ENCODE peak calls at places on chromosome 1, in eight cellular contexts. One of them, this sample, is unnamed.
A peak's percentile ranks its signal among the peaks of the same experiment; 100 is the strongest.

GRCh38 chr1:37267111-37267835 is 207.1 kb upstream of the ZC3H12A start:
- DNase-seq in EH: no peak
- DNase-seq in nucleus accumbens: no peak
- DNase-seq in CD14-positive monocyte: no peak
- DNase-seq in A549: no peak
- DNase-seq in CD8-positive, alpha-beta T cell: no peak
- DNase-seq in NCI-H748 treated with DMSO at 0.1 percent for 48 hours: no peak
- DNase-seq in fibroblast of pulmonary artery: no peak
- DNase-seq in this sample: no peak

GRCh38 chr1:2783435-2784397 is 17.8 kb downstream of the TTC34 start:
- DNase-seq in NCI-H748 treated with DMSO at 0.1 percent for 48 hours: no peak
- DNase-seq in nucleus accumbens: no peak
- DNase-seq in fibroblast of pulmonary artery: no peak
- DNase-seq in CD14-positive monocyte: no peak
- DNase-seq in CD8-positive, alpha-beta T cell: no peak
- DNase-seq in A549: no peak
- DNase-seq in EH: no peak
- DNase-seq in this sample: no peak

GRCh38 chr1:41745022-41745421 is 173.7 kb downstream of the HIVEP3 start:
- DNase-seq in CD14-positive monocyte: no peak
- DNase-seq in nucleus accumbens: no peak
- DNase-seq in NCI-H748 treated with DMSO at 0.1 percent for 48 hours: no peak
- DNase-seq in EH: no peak
- DNase-seq in fibroblast of pulmonary artery: no peak
- DNase-seq in CD8-positive, alpha-beta T cell: no peak
- DNase-seq in A549: no peak
- DNase-seq in this sample: no peak

GRCh38 chr1:184380468-184380867 is 6.4 kb upstream of the C1orf21 start:
- DNase-seq in A549: no peak
- DNase-seq in NCI-H748 treated with DMSO at 0.1 percent for 48 hours: no peak
- DNase-seq in CD14-positive monocyte: no peak
- DNase-seq in CD8-positive, alpha-beta T cell: no peak
- DNase-seq in EH: no peak
- DNase-seq in fibroblast of pulmonary artery: no peak
- DNase-seq in nucleus accumbens: no peak
- DNase-seq in this sample: no peak

GRCh38 chr1:154787171-154787570 is 82.9 kb downstream of the KCNN3 start:
- DNase-seq in nucleus accumbens: no peak
- DNase-seq in EH: no peak
- DNase-seq in CD8-positive, alpha-beta T cell: no peak
- DNase-seq in CD14-positive monocyte: no peak
- DNase-seq in NCI-H748 treated with DMSO at 0.1 percent for 48 hours: no peak
- DNase-seq in A549: no peak
- DNase-seq in fibroblast of pulmonary artery: no peak
- DNase-seq in this sample: no peak

GRCh38 chr1:105934806-105935205 is 1121.7 kb upstream of the PRMT6 start:
- DNase-seq in NCI-H748 treated with DMSO at 0.1 percent for 48 hours: no peak
- DNase-seq in CD8-positive, alpha-beta T cell: no peak
- DNase-seq in nucleus accumbens: no peak
- DNase-seq in CD14-positive monocyte: no peak
- DNase-seq in EH: no peak
- DNase-seq in fibroblast of pulmonary artery: no peak
- DNase-seq in A549: no peak
- DNase-seq in this sample: no peak

GRCh38 chr1:94528271-94528670 is 13.3 kb downstream of the F3 start:
- DNase-seq in fibroblast of pulmonary artery: no peak
- DNase-seq in CD14-positive monocyte: no peak
- DNase-seq in A549: no peak
- DNase-seq in NCI-H748 treated with DMSO at 0.1 percent for 48 hours: no peak
- DNase-seq in nucleus accumbens: no peak
- DNase-seq in EH: no peak
- DNase-seq in CD8-positive, alpha-beta T cell: no peak
- DNase-seq in this sample: no peak

GRCh38 chr1:199172286-199173124 is 533.7 kb downstream of the PTPRC start:
- DNase-seq in A549: no peak
- DNase-seq in CD14-positive monocyte: no peak
- DNase-seq in nucleus accumbens: no peak
- DNase-seq in EH: peak; percentile 3
- DNase-seq in CD8-positive, alpha-beta T cell: no peak
- DNase-seq in NCI-H748 treated with DMSO at 0.1 percent for 48 hours: no peak
- DNase-seq in fibroblast of pulmonary artery: no peak
- DNase-seq in this sample: no peak

GRCh38 chr1:227797144-227797543 is 18.3 kb upstream of the PRSS38 start:
- DNase-seq in EH: no peak
- DNase-seq in nucleus accumbens: no peak
- DNase-seq in fibroblast of pulmonary artery: no peak
- DNase-seq in NCI-H748 treated with DMSO at 0.1 percent for 48 hours: no peak
- DNase-seq in A549: no peak
- DNase-seq in CD8-positive, alpha-beta T cell: no peak
- DNase-seq in CD14-positive monocyte: peak; percentile 22
- DNase-seq in this sample: no peak

GRCh38 chr1:225347123-225347683 is 80.6 kb downstream of the LBR start:
- DNase-seq in nucleus accumbens: no peak
- DNase-seq in fibroblast of pulmonary artery: peak; percentile 36
- DNase-seq in EH: no peak
- DNase-seq in A549: no peak
- DNase-seq in CD8-positive, alpha-beta T cell: no peak
- DNase-seq in CD14-positive monocyte: no peak
- DNase-seq in NCI-H748 treated with DMSO at 0.1 percent for 48 hours: no peak
- DNase-seq in this sample: no peak

GRCh38 chr1:109791495-109792040 is 27.8 kb upstream of the EPS8L3 start:
- DNase-seq in NCI-H748 treated with DMSO at 0.1 percent for 48 hours: no peak
- DNase-seq in CD14-positive monocyte: no peak
- DNase-seq in EH: no peak
- DNase-seq in CD8-positive, alpha-beta T cell: no peak
- DNase-seq in fibroblast of pulmonary artery: no peak
- DNase-seq in A549: no peak
- DNase-seq in nucleus accumbens: no peak
- DNase-seq in this sample: no peak

GRCh38 chr1:200905411-200906052 is 10.8 kb downstream of the INAVA start:
- DNase-seq in EH: no peak
- DNase-seq in nucleus accumbens: no peak
- DNase-seq in CD8-positive, alpha-beta T cell: peak; percentile 20
- DNase-seq in A549: no peak
- DNase-seq in fibroblast of pulmonary artery: no peak
- DNase-seq in NCI-H748 treated with DMSO at 0.1 percent for 48 hours: no peak
- DNase-seq in CD14-positive monocyte: no peak
- DNase-seq in this sample: peak; percentile 88

GRCh38 chr1:95388041-95388440 is 154.0 kb downstream of the RWDD3 start:
- DNase-seq in EH: no peak
- DNase-seq in A549: no peak
- DNase-seq in NCI-H748 treated with DMSO at 0.1 percent for 48 hours: peak; percentile 70
- DNase-seq in nucleus accumbens: no peak
- DNase-seq in fibroblast of pulmonary artery: no peak
- DNase-seq in CD8-positive, alpha-beta T cell: no peak
- DNase-seq in CD14-positive monocyte: no peak
- DNase-seq in this sample: no peak

GRCh38 chr1:54381524-54381923 is 24.7 kb downstream of the SSBP3 start:
- DNase-seq in NCI-H748 treated with DMSO at 0.1 percent for 48 hours: no peak
- DNase-seq in CD8-positive, alpha-beta T cell: no peak
- DNase-seq in EH: no peak
- DNase-seq in A549: no peak
- DNase-seq in fibroblast of pulmonary artery: no peak
- DNase-seq in CD14-positive monocyte: no peak
- DNase-seq in nucleus accumbens: no peak
- DNase-seq in this sample: no peak

GRCh38 chr1:189275786-189276185 is 1201.9 kb downstream of the BRINP3 start:
- DNase-seq in fibroblast of pulmonary artery: peak; percentile 3
- DNase-seq in CD8-positive, alpha-beta T cell: no peak
- DNase-seq in EH: no peak
- DNase-seq in A549: no peak
- DNase-seq in CD14-positive monocyte: no peak
- DNase-seq in nucleus accumbens: no peak
- DNase-seq in NCI-H748 treated with DMSO at 0.1 percent for 48 hours: no peak
- DNase-seq in this sample: no peak

GRCh38 chr1:18949689-18950414 is 6.6 kb downstream of the IFFO2 start:
- DNase-seq in A549: no peak
- DNase-seq in nucleus accumbens: peak; percentile 51
- DNase-seq in fibroblast of pulmonary artery: peak; percentile 58
- DNase-seq in CD8-positive, alpha-beta T cell: no peak
- DNase-seq in NCI-H748 treated with DMSO at 0.1 percent for 48 hours: no peak
- DNase-seq in CD14-positive monocyte: no peak
- DNase-seq in EH: peak; percentile 87
- DNase-seq in this sample: peak; percentile 32

GRCh38 chr1:192974701-192975100 is 84.5 kb downstream of the UCHL5 start:
- DNase-seq in CD14-positive monocyte: no peak
- DNase-seq in EH: peak; percentile 53
- DNase-seq in A549: no peak
- DNase-seq in NCI-H748 treated with DMSO at 0.1 percent for 48 hours: no peak
- DNase-seq in nucleus accumbens: no peak
- DNase-seq in CD8-positive, alpha-beta T cell: no peak
- DNase-seq in fibroblast of pulmonary artery: peak; percentile 10
- DNase-seq in this sample: peak; percentile 74

GRCh38 chr1:183022202-183023145 is 746 bp upstream of the LAMC1 start:
- DNase-seq in fibroblast of pulmonary artery: peak; percentile 99
- DNase-seq in NCI-H748 treated with DMSO at 0.1 percent for 48 hours: no peak
- DNase-seq in CD8-positive, alpha-beta T cell: no peak
- DNase-seq in nucleus accumbens: peak; percentile 37
- DNase-seq in EH: peak; percentile 99
- DNase-seq in A549: peak; percentile 83
- DNase-seq in CD14-positive monocyte: peak; percentile 80
- DNase-seq in this sample: peak; percentile 99

GRCh38 chr1:162530318-162530984 is 31.1 kb upstream of the UAP1 start:
- DNase-seq in fibroblast of pulmonary artery: no peak
- DNase-seq in EH: peak; percentile 58
- DNase-seq in CD8-positive, alpha-beta T cell: no peak
- DNase-seq in A549: no peak
- DNase-seq in nucleus accumbens: no peak
- DNase-seq in CD14-positive monocyte: no peak
- DNase-seq in NCI-H748 treated with DMSO at 0.1 percent for 48 hours: no peak
- DNase-seq in this sample: no peak

GRCh38 chr1:38028105-38028591 is 15.6 kb downstream of the UTP11 start:
- DNase-seq in A549: no peak
- DNase-seq in CD14-positive monocyte: no peak
- DNase-seq in CD8-positive, alpha-beta T cell: no peak
- DNase-seq in fibroblast of pulmonary artery: no peak
- DNase-seq in nucleus accumbens: no peak
- DNase-seq in EH: peak; percentile 36
- DNase-seq in NCI-H748 treated with DMSO at 0.1 percent for 48 hours: no peak
- DNase-seq in this sample: peak; percentile 32

GRCh38 chr1:112435448-112435847 is 39.4 kb downstream of the CTTNBP2NL start:
- DNase-seq in fibroblast of pulmonary artery: no peak
- DNase-seq in EH: no peak
- DNase-seq in A549: no peak
- DNase-seq in CD8-positive, alpha-beta T cell: no peak
- DNase-seq in nucleus accumbens: no peak
- DNase-seq in CD14-positive monocyte: no peak
- DNase-seq in NCI-H748 treated with DMSO at 0.1 percent for 48 hours: no peak
- DNase-seq in this sample: no peak

GRCh38 chr1:52243221-52243987 is 101.5 kb downstream of the ZFYVE9 start:
- DNase-seq in A549: no peak
- DNase-seq in NCI-H748 treated with DMSO at 0.1 percent for 48 hours: no peak
- DNase-seq in CD14-positive monocyte: no peak
- DNase-seq in nucleus accumbens: no peak
- DNase-seq in EH: no peak
- DNase-seq in fibroblast of pulmonary artery: no peak
- DNase-seq in CD8-positive, alpha-beta T cell: no peak
- DNase-seq in this sample: no peak

GRCh38 chr1:177794316-177794991 is 175.4 kb downstream of the SEC16B start:
- DNase-seq in EH: no peak
- DNase-seq in CD14-positive monocyte: no peak
- DNase-seq in nucleus accumbens: no peak
- DNase-seq in CD8-positive, alpha-beta T cell: no peak
- DNase-seq in fibroblast of pulmonary artery: no peak
- DNase-seq in A549: no peak
- DNase-seq in NCI-H748 treated with DMSO at 0.1 percent for 48 hours: no peak
- DNase-seq in this sample: peak; percentile 75

GRCh38 chr1:116580446-116581322 is 9.9 kb upstream of the CD58 start:
- DNase-seq in NCI-H748 treated with DMSO at 0.1 percent for 48 hours: no peak
- DNase-seq in A549: no peak
- DNase-seq in CD14-positive monocyte: no peak
- DNase-seq in CD8-positive, alpha-beta T cell: no peak
- DNase-seq in nucleus accumbens: no peak
- DNase-seq in fibroblast of pulmonary artery: no peak
- DNase-seq in EH: peak; percentile 27
- DNase-seq in this sample: peak; percentile 43

GRCh38 chr1:208534604-208534907 is 290.4 kb upstream of the PLXNA2 start:
- DNase-seq in NCI-H748 treated with DMSO at 0.1 percent for 48 hours: no peak
- DNase-seq in nucleus accumbens: no peak
- DNase-seq in CD8-positive, alpha-beta T cell: no peak
- DNase-seq in fibroblast of pulmonary artery: no peak
- DNase-seq in EH: peak; percentile 55
- DNase-seq in A549: no peak
- DNase-seq in CD14-positive monocyte: no peak
- DNase-seq in this sample: no peak

GRCh38 chr1:211783897-211784296 is 46.7 kb downstream of the LPGAT1 start:
- DNase-seq in CD14-positive monocyte: no peak
- DNase-seq in EH: no peak
- DNase-seq in CD8-positive, alpha-beta T cell: no peak
- DNase-seq in fibroblast of pulmonary artery: no peak
- DNase-seq in NCI-H748 treated with DMSO at 0.1 percent for 48 hours: no peak
- DNase-seq in nucleus accumbens: no peak
- DNase-seq in A549: no peak
- DNase-seq in this sample: no peak

GRCh38 chr1:90045853-90046563 is 51.1 kb downstream of the ZNF326 start:
- DNase-seq in CD8-positive, alpha-beta T cell: no peak
- DNase-seq in nucleus accumbens: no peak
- DNase-seq in EH: peak; percentile 13
- DNase-seq in A549: peak; percentile 10
- DNase-seq in fibroblast of pulmonary artery: peak; percentile 36
- DNase-seq in NCI-H748 treated with DMSO at 0.1 percent for 48 hours: peak; percentile 2
- DNase-seq in CD14-positive monocyte: no peak
- DNase-seq in this sample: peak; percentile 29

GRCh38 chr1:100988121-100988520 is 37.5 kb downstream of the DPH5 start:
- DNase-seq in EH: no peak
- DNase-seq in fibroblast of pulmonary artery: no peak
- DNase-seq in CD8-positive, alpha-beta T cell: no peak
- DNase-seq in NCI-H748 treated with DMSO at 0.1 percent for 48 hours: no peak
- DNase-seq in CD14-positive monocyte: no peak
- DNase-seq in A549: no peak
- DNase-seq in nucleus accumbens: no peak
- DNase-seq in this sample: no peak

GRCh38 chr1:7749126-7749525 is 22.0 kb upstream of the VAMP3 start:
- DNase-seq in A549: no peak
- DNase-seq in NCI-H748 treated with DMSO at 0.1 percent for 48 hours: no peak
- DNase-seq in CD8-positive, alpha-beta T cell: no peak
- DNase-seq in EH: no peak
- DNase-seq in CD14-positive monocyte: no peak
- DNase-seq in fibroblast of pulmonary artery: no peak
- DNase-seq in nucleus accumbens: no peak
- DNase-seq in this sample: no peak

GRCh38 chr1:15154480-15155036 is 1.0 kb downstream of the TMEM51 start:
- DNase-seq in fibroblast of pulmonary artery: no peak
- DNase-seq in A549: no peak
- DNase-seq in CD8-positive, alpha-beta T cell: no peak
- DNase-seq in CD14-positive monocyte: no peak
- DNase-seq in nucleus accumbens: no peak
- DNase-seq in EH: peak; percentile 12
- DNase-seq in NCI-H748 treated with DMSO at 0.1 percent for 48 hours: no peak
- DNase-seq in this sample: no peak

GRCh38 chr1:9197186-9198099 is 37.1 kb upstream of the H6PD start:
- DNase-seq in fibroblast of pulmonary artery: no peak
- DNase-seq in nucleus accumbens: no peak
- DNase-seq in CD14-positive monocyte: no peak
- DNase-seq in EH: no peak
- DNase-seq in CD8-positive, alpha-beta T cell: no peak
- DNase-seq in A549: no peak
- DNase-seq in NCI-H748 treated with DMSO at 0.1 percent for 48 hours: no peak
- DNase-seq in this sample: no peak

GRCh38 chr1:177505905-177506590 is 335.3 kb downstream of the BRINP2 start:
- DNase-seq in CD8-positive, alpha-beta T cell: no peak
- DNase-seq in CD14-positive monocyte: no peak
- DNase-seq in nucleus accumbens: no peak
- DNase-seq in fibroblast of pulmonary artery: peak; percentile 7
- DNase-seq in A549: no peak
- DNase-seq in NCI-H748 treated with DMSO at 0.1 percent for 48 hours: no peak
- DNase-seq in EH: peak; percentile 5
- DNase-seq in this sample: peak; percentile 1

GRCh38 chr1:218828125-218828650 is 345.5 kb upstream of the LYPLAL1 start:
- DNase-seq in fibroblast of pulmonary artery: no peak
- DNase-seq in CD8-positive, alpha-beta T cell: no peak
- DNase-seq in A549: no peak
- DNase-seq in CD14-positive monocyte: no peak
- DNase-seq in NCI-H748 treated with DMSO at 0.1 percent for 48 hours: no peak
- DNase-seq in nucleus accumbens: no peak
- DNase-seq in EH: no peak
- DNase-seq in this sample: peak; percentile 70

GRCh38 chr1:12448746-12449177 is 169.2 kb downstream of the DHRS3 start:
- DNase-seq in nucleus accumbens: no peak
- DNase-seq in CD8-positive, alpha-beta T cell: no peak
- DNase-seq in fibroblast of pulmonary artery: no peak
- DNase-seq in EH: peak; percentile 84
- DNase-seq in A549: no peak
- DNase-seq in NCI-H748 treated with DMSO at 0.1 percent for 48 hours: no peak
- DNase-seq in CD14-positive monocyte: no peak
- DNase-seq in this sample: peak; percentile 53